ENCODE peak calls at places on chromosomes 5 and 9, in six cellular contexts. J, A, Q, F, T and W are unnamed samples.

GRCh38 chr9:73981405-73981804 is 515.7 kb upstream of the RORB start:
- DNase-seq in J (no peak), A (no peak), Q (no peak), F (no peak), T (no peak), W (no peak)

GRCh38 chr9:126471084-126471611 is 142.6 kb upstream of the LMX1B start:
- DNase-seq in J (peak), A (no peak), Q (no peak), F (peak), T (peak), W (peak)

GRCh38 chr5:169064093-169064492 is 236.8 kb downstream of the SLIT3 start:
- DNase-seq in J (no peak), A (no peak), Q (peak), F (no peak), T (no peak), W (no peak)

GRCh38 chr9:91734371-91734981 is 215.6 kb downstream of the ROR2 start:
- DNase-seq in J (peak), A (peak), Q (peak), F (peak), T (no peak), W (peak)

GRCh38 chr5:88502179-88503064 is 233.8 kb upstream of the TMEM161B start:
- DNase-seq in J (no peak), A (no peak), Q (no peak), F (peak), T (no peak), W (peak)

GRCh38 chr9:83964973-83965349 is 15.1 kb downstream of the HNRNPK start:
- DNase-seq in J (no peak), A (no peak), Q (no peak), F (no peak), T (no peak), W (peak)

GRCh38 chr5:177366528-177367322 is 9.0 kb downstream of the RGS14 start:
- DNase-seq in J (no peak), A (no peak), Q (no peak), F (no peak), T (no peak), W (no peak)

GRCh38 chr5:33772276-33772990 is 119.4 kb downstream of the ADAMTS12 start:
- DNase-seq in J (no peak), A (no peak), Q (no peak), F (no peak), T (no peak), W (no peak)

GRCh38 chr9:89323257-89323841 is 5.0 kb downstream of the SECISBP2 start:
- DNase-seq in J (no peak), A (no peak), Q (no peak), F (no peak), T (no peak), W (no peak)

GRCh38 chr9:127568971-127569818 is 42.9 kb upstream of the STXBP1 start:
- DNase-seq in J (peak), A (peak), Q (peak), F (peak), T (peak), W (peak)

GRCh38 chr5:172216345-172216744 is 22.4 kb downstream of the EFCAB9 start:
- DNase-seq in J (no peak), A (no peak), Q (no peak), F (no peak), T (no peak), W (no peak)

GRCh38 chr9:113269871-113270270 is 5.5 kb downstream of the CDC26 start:
- DNase-seq in J (no peak), A (no peak), Q (no peak), F (no peak), T (no peak), W (no peak)

GRCh38 chr9:127059030-127059429 is 63.4 kb downstream of the ANGPTL2 start:
- DNase-seq in J (no peak), A (no peak), Q (no peak), F (peak), T (no peak), W (no peak)

GRCh38 chr9:14842269-14842668 is 68.0 kb downstream of the FREM1 start:
- DNase-seq in J (no peak), A (no peak), Q (no peak), F (no peak), T (no peak), W (no peak)

GRCh38 chr5:916441-917293 is 24.0 kb downstream of the TRIP13 start:
- DNase-seq in J (no peak), A (no peak), Q (no peak), F (no peak), T (no peak), W (no peak)

GRCh38 chr5:41885286-41885685 is 15.1 kb upstream of the OXCT1 start:
- DNase-seq in J (no peak), A (no peak), Q (no peak), F (no peak), T (no peak), W (no peak)

GRCh38 chr9:27047126-27047525 is 41.7 kb upstream of the LRRC19 start:
- DNase-seq in J (no peak), A (no peak), Q (no peak), F (no peak), T (no peak), W (no peak)

GRCh38 chr9:28439688-28440087 is 866.4 kb upstream of the C9orf72 start:
- DNase-seq in J (no peak), A (no peak), Q (no peak), F (no peak), T (no peak), W (no peak)

GRCh38 chr5:150665044-150665443 is 4.0 kb downstream of the MYOZ3 start:
- DNase-seq in J (no peak), A (peak), Q (no peak), F (no peak), T (no peak), W (no peak)

GRCh38 chr5:138482645-138483044 is 17.4 kb downstream of the EGR1 start:
- DNase-seq in J (no peak), A (no peak), Q (no peak), F (no peak), T (no peak), W (no peak)

GRCh38 chr9:88310310-88310980 is 77.8 kb upstream of the SPIN1 start:
- DNase-seq in J (no peak), A (no peak), Q (no peak), F (no peak), T (no peak), W (peak)

GRCh38 chr5:78908173-78908901 is 76.8 kb downstream of the ARSB start:
- DNase-seq in J (no peak), A (no peak), Q (no peak), F (no peak), T (no peak), W (peak)

GRCh38 chr5:58042933-58043606 is 416.8 kb downstream of the PLK2 start:
- DNase-seq in J (no peak), A (no peak), Q (peak), F (no peak), T (no peak), W (no peak)

GRCh38 chr5:107314330-107314729 is 356.4 kb downstream of the EFNA5 start:
- DNase-seq in J (no peak), A (no peak), Q (no peak), F (no peak), T (no peak), W (no peak)

GRCh38 chr9:133050142-133050541 is 11.6 kb upstream of the CEL start:
- DNase-seq in J (no peak), A (no peak), Q (no peak), F (no peak), T (no peak), W (no peak)

GRCh38 chr5:135576075-135576599 is 2.7 kb downstream of the CXCL14 start:
- DNase-seq in J (no peak), A (no peak), Q (no peak), F (no peak), T (no peak), W (no peak)